ENCODE peak calls at places on chromosomes 13 and 19, in six cellular contexts. M, Q, N, A, Z and C are unnamed samples. For H3K4me1 and H3K27me3, the result is how much of the 10 kb centered on the place peaks cover.

GRCh38 chr13:90477194-90477593 is 870.3 kb upstream of the MIR17HG start:
- DNase-seq in M (no peak), Q (no peak), N (no peak), A (no peak), Z (no peak), C (no peak)

GRCh38 chr13:98530236-98530635 is 46.7 kb downstream of the STK24 start:
- DNase-seq in M (no peak), Q (no peak), N (no peak), A (no peak), Z (no peak), C (no peak)

GRCh38 chr13:34655554-34655953 is 286.5 kb upstream of the NBEA start:
- DNase-seq in M (no peak), Q (no peak), N (no peak), A (no peak), Z (no peak), C (no peak)

GRCh38 chr13:79684426-79684825 is 203.5 kb downstream of the NDFIP2 start:
- DNase-seq in M (no peak), Q (no peak), N (no peak), A (no peak), Z (no peak), C (no peak)

GRCh38 chr13:112028481-112028880 is 38.5 kb upstream of the SOX1 start:
- DNase-seq in M (no peak), Q (no peak), N (no peak), A (no peak), Z (no peak), C (no peak)

GRCh38 chr19:45110811-45111210 is 17.8 kb downstream of the PPP1R37 start:
- DNase-seq in M (no peak), Q (no peak), N (no peak), A (no peak), Z (no peak), C (no peak)

GRCh38 chr13:74758188-74758587 is 624.0 kb upstream of the KLF12 start:
- DNase-seq in M (no peak), Q (no peak), N (peak), A (no peak), Z (no peak), C (no peak)

GRCh38 chr19:1093330-1093729 is 1.8 kb downstream of the POLR2E start:
- DNase-seq in M (no peak), Q (no peak), N (no peak), A (no peak), Z (no peak), C (no peak)

GRCh38 chr13:47480121-47480520 is 521.0 kb downstream of the SUCLA2 start:
- DNase-seq in M (no peak), Q (no peak), N (no peak), A (no peak), Z (no peak), C (no peak)

GRCh38 chr13:79231887-79232286 is 174.2 kb downstream of the RBM26 start:
- DNase-seq in M (no peak), Q (no peak), N (no peak), A (no peak), Z (no peak), C (no peak)

GRCh38 chr19:38483016-38483630 is 49.6 kb downstream of the RYR1 start:
- DNase-seq in M (no peak), Q (no peak), N (no peak), A (no peak), Z (no peak), C (no peak)

GRCh38 chr19:48351341-48351752 is 12.4 kb downstream of the TMEM143 start:
- DNase-seq in M (peak), Q (peak), N (peak), A (peak), Z (peak), C (peak)

GRCh38 chr19:58274771-58275199 is 4.0 kb upstream of the ZNF8 start:
- DNase-seq in M (no peak), Q (no peak), N (no peak), A (no peak), Z (no peak), C (no peak)

GRCh38 chr19:15439078-15439799 is 10.5 kb downstream of the WIZ start:
- DNase-seq in M (no peak), Q (no peak), N (no peak), A (no peak), Z (no peak), C (peak)

GRCh38 chr19:30651066-30651465 is 278.9 kb downstream of the ZNF536 start:
- DNase-seq in M (no peak), Q (no peak), N (no peak), A (no peak), Z (no peak), C (no peak)

GRCh38 chr13:107211073-107211472 is 643.1 kb upstream of the ARGLU1 start:
- DNase-seq in M (no peak), Q (no peak), N (peak), A (peak), Z (peak), C (peak)

GRCh38 chr19:13823256-13823655 is 28.0 kb downstream of the ZSWIM4 start:
- DNase-seq in M (no peak), Q (no peak), N (no peak), A (no peak), Z (no peak), C (no peak)

GRCh38 chr13:51873419-51873818 is 11.7 kb downstream of the CCDC70 start:
- DNase-seq in M (no peak), Q (no peak), N (no peak), A (no peak), Z (no peak), C (no peak)

GRCh38 chr13:113327766-113328391 is 30.8 kb downstream of the LAMP1 start:
- DNase-seq in M (no peak), Q (no peak), N (no peak), A (no peak), Z (no peak), C (no peak)

GRCh38 chr13:95212962-95213850 is 88.0 kb downstream of the ABCC4 start:
- DNase-seq in M (no peak), Q (no peak), N (no peak), A (no peak), Z (no peak), C (no peak)

GRCh38 chr13:21549633-21550032 is 54.3 kb downstream of the MICU2 start:
- DNase-seq in M (no peak), Q (no peak), N (no peak), A (no peak), Z (no peak), C (no peak)

GRCh38 chr13:58619396-58620113 is 988.0 kb downstream of the PCDH17 start:
- DNase-seq in M (no peak), Q (no peak), N (peak), A (no peak), Z (no peak), C (no peak)

GRCh38 chr13:97262058-97262457 is 39.9 kb downstream of the MBNL2 start:
- DNase-seq in M (peak), Q (peak), N (no peak), A (no peak), Z (no peak), C (no peak)
- H3K4me1 ChIP-seq in M (under half), Q (under half), N (under half), A (half or more), Z (under half), C (under half)

GRCh38 chr19:46162731-46163130 is 14.7 kb downstream of the IGFL2 start:
- DNase-seq in M (no peak), Q (no peak), N (no peak), A (no peak), Z (no peak), C (no peak)
- H3K27me3 ChIP-seq in M (under half), Q (under half), N (under half), A (under half), Z (under half), C (under half)

GRCh38 chr13:24271231-24271610 is 38.2 kb upstream of the C1QTNF9 start:
- DNase-seq in M (no peak), Q (no peak), N (no peak), A (no peak), Z (no peak), C (no peak)

GRCh38 chr13:24274452-24274971 is 34.9 kb upstream of the C1QTNF9 start:
- DNase-seq in M (peak), Q (peak), N (no peak), A (no peak), Z (peak), C (peak)

GRCh38 chr13:24271611-24272451 is 37.5 kb upstream of the C1QTNF9 start:
- DNase-seq in M (peak), Q (peak), N (peak), A (peak), Z (peak), C (peak)

GRCh38 chr13:24273926-24274325 is 35.5 kb upstream of the C1QTNF9 start:
- DNase-seq in M (no peak), Q (no peak), N (no peak), A (no peak), Z (no peak), C (no peak)

DNA sequence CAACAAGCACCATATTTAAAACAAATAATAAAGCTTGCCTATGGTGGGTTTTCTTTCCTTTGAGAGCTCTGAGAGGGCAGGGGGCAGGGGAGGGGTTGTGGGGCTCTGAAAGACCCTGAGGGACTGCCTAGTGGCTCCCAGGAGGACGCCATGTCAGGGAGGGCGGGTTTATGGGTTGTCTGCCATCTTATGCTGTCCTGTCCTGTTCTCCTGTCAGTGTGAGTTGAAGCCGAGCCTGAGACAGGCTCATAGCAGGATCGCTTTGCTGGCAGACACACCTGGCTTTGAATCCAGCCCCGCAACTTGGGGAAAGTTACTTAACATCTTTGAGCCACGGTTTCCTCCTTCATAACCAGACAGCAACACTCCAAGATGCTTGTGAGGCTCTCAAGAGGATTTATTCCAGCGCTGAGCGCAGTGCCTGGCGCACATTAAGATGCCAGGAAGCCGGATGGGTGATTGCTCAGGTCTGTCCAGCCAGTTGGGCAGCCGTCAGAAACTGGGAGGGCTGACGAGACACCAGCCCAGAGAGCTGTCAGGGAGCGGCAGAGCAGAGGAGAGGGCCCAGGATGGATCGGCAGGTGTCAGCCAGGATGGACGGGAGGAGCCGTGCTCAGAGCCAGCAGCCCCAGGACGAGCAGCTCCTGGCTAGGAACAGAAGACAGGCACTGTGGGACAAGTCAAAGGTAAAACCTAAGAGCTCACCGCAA is 36.8 kb upstream of the C1QTNF9 start:
- DNase-seq in M (no peak), Q (no peak), N (no peak), A (peak), Z (peak), C (no peak)
- H3K4me1 ChIP-seq in M (half or more), Q (half or more), N (under half), A (half or more), Z (under half), C (half or more)

DNA sequence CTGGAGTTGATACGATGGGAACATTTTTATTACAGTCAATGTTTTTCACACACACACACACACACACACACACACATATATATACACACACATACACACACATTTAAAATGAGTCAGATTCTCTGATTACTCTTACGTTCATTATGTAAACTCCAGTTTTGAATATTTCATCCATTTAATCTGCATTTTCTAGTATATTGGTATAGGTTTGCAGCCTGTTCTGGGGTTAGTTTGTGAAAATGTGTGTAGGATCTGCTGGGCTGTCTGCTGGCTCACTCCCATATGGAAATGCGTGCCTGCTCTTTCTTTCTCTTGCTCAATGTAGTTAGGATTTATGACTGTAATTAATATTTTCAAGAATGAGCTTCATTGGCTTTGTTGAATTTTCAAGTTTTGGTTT is 7.1 kb downstream of the LILRB2 start:
- DNase-seq in M (no peak), Q (no peak), N (no peak), A (no peak), Z (no peak), C (no peak)
- H3K27me3 ChIP-seq in M (under half), Q (under half), N (under half), A (under half), Z (under half), C (under half)

DNA sequence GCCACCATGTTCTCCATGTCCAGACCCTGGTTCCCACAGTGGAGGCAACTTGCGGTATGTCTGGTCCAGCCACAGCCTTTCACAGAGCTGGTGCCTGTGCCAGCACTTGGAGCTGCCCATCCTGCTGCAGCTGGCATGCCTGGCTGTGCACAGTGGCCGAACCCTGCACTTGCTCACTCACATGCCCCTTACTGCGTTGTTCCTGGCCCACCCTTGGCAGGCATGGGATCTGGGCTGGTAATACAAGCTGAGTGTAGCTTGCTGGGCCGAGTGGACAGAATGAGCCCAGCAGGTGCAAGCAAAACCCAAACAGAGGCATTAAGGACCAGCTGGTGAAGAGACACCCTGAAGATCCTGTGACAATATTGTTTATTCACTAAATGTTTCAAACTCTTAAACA is 583.9 kb upstream of the SLITRK6 start:
- DNase-seq in M (no peak), Q (no peak), N (no peak), A (no peak), Z (no peak), C (no peak)
- H3K4me1 ChIP-seq in M (under half), Q (under half), N (under half), A (under half), Z (under half), C (under half)